ENCODE peak calls at places on chromosomes 3 and 15, in ten cellular contexts. P is T-helper 1 cell, X is midbrain, R is iPS-NIHi11, O is NCI-H345, T is GM12891, N is upper lobe of right lung, A is H1, Q is BE2C, W is amniotic stem cell. K is an unnamed sample.

GRCh38 chr3:195907730-195908438 is 467 bp downstream of the TNK2 start:
- DNase-seq in P (peak), X (peak), R (no peak), O (peak), T (no peak), N (peak), A (no peak), Q (peak), W (no peak), K (no peak)

GRCh38 chr3:136545664-136546266 is 206.4 kb downstream of the STAG1 start:
- DNase-seq in P (no peak), X (peak), R (no peak), O (no peak), T (no peak), N (no peak), A (no peak), Q (no peak), W (no peak), K (no peak)

GRCh38 chr3:116135462-116135861 is 309.8 kb downstream of the LSAMP start:
- DNase-seq in P (no peak), X (peak), R (peak), O (no peak), T (no peak), N (no peak), A (no peak), Q (peak), W (no peak), K (no peak)

GRCh38 chr3:71725279-71725991 is at the start of gene EIF4E3:
- DNase-seq in P (peak), X (peak), R (peak), O (peak), T (peak), N (peak), A (peak), Q (peak), W (no peak), K (peak)

GRCh38 chr15:68818088-68818670 is 2.5 kb downstream of the ANP32A start:
- DNase-seq in P (peak), X (peak), R (peak), O (peak), T (no peak), N (peak), A (peak), Q (peak), W (peak), K (peak)

GRCh38 chr3:58306662-58307286 is 454 bp downstream of the HTD2 start:
- DNase-seq in P (peak), X (no peak), R (peak), O (peak), T (peak), N (peak), A (peak), Q (peak), W (no peak), K (no peak)

GRCh38 chr3:130831716-130832400 is 62.0 kb upstream of the ATP2C1 start:
- DNase-seq in P (no peak), X (no peak), R (no peak), O (no peak), T (no peak), N (no peak), A (peak), Q (peak), W (no peak), K (no peak)

GRCh38 chr15:63763476-63764123 is 70.1 kb downstream of the HERC1 start:
- DNase-seq in P (no peak), X (no peak), R (no peak), O (no peak), T (peak), N (no peak), A (no peak), Q (no peak), W (no peak), K (no peak)

GRCh38 chr3:46677096-46677702 is 16.3 kb downstream of the ALS2CL start:
- DNase-seq in P (no peak), X (no peak), R (no peak), O (no peak), T (no peak), N (no peak), A (no peak), Q (no peak), W (no peak), K (no peak)

GRCh38 chr3:126941721-126942270 is 41.1 kb upstream of the PLXNA1 start:
- DNase-seq in P (no peak), X (no peak), R (no peak), O (no peak), T (no peak), N (peak), A (no peak), Q (no peak), W (no peak), K (no peak)

GRCh38 chr15:83656192-83656591 is 2.3 kb downstream of the ADAMTSL3 start:
- DNase-seq in P (no peak), X (no peak), R (no peak), O (no peak), T (no peak), N (no peak), A (no peak), Q (no peak), W (no peak), K (no peak)

GRCh38 chr15:20340931-20341661 is 200.5 kb downstream of the GOLGA6L6 start:
- DNase-seq in P (no peak), X (no peak), R (peak), O (no peak), T (no peak), N (peak), A (no peak), Q (peak), W (no peak), K (peak)

GRCh38 chr15:70033529-70034140 is 64.1 kb downstream of the TLE3 start:
- DNase-seq in P (no peak), X (no peak), R (no peak), O (peak), T (no peak), N (no peak), A (no peak), Q (peak), W (no peak), K (no peak)

GRCh38 chr3:17554078-17554477 is 188.4 kb downstream of the TBC1D5 start:
- DNase-seq in P (no peak), X (no peak), R (no peak), O (no peak), T (no peak), N (no peak), A (no peak), Q (no peak), W (no peak), K (no peak)

GRCh38 chr15:90075420-90076289 is 26.6 kb downstream of the IDH2 start:
- DNase-seq in P (no peak), X (no peak), R (peak), O (no peak), T (no peak), N (no peak), A (peak), Q (no peak), W (no peak), K (no peak)

GRCh38 chr3:178561239-178561638 is 25.0 kb downstream of the KCNMB2 start:
- DNase-seq in P (no peak), X (no peak), R (no peak), O (no peak), T (no peak), N (no peak), A (no peak), Q (no peak), W (no peak), K (no peak)

GRCh38 chr3:161263057-161263456 is 41.9 kb downstream of the NMD3 start:
- DNase-seq in P (no peak), X (no peak), R (no peak), O (no peak), T (no peak), N (no peak), A (no peak), Q (no peak), W (no peak), K (no peak)

GRCh38 chr15:31317980-31318342 is 8.7 kb upstream of the KLF13 start:
- DNase-seq in P (no peak), X (no peak), R (no peak), O (no peak), T (no peak), N (no peak), A (no peak), Q (no peak), W (no peak), K (no peak)

GRCh38 chr3:120435621-120436020 is 15.2 kb downstream of the FSTL1 start:
- DNase-seq in P (no peak), X (no peak), R (no peak), O (no peak), T (no peak), N (no peak), A (no peak), Q (no peak), W (no peak), K (no peak)

GRCh38 chr3:160078533-160078932 is 89.9 kb downstream of the IL12A start:
- DNase-seq in P (no peak), X (no peak), R (no peak), O (no peak), T (no peak), N (no peak), A (no peak), Q (no peak), W (no peak), K (no peak)

GRCh38 chr3:128112406-128112968 is 11.1 kb downstream of the RUVBL1 start:
- DNase-seq in P (peak), X (no peak), R (no peak), O (no peak), T (no peak), N (no peak), A (no peak), Q (peak), W (peak), K (no peak)

GRCh38 chr3:159151130-159151529 is 349.3 kb downstream of the MFSD1 start:
- DNase-seq in P (no peak), X (no peak), R (no peak), O (no peak), T (no peak), N (no peak), A (no peak), Q (no peak), W (no peak), K (no peak)

GRCh38 chr3:122577409-122578028 is at the start of gene PARP15:
- DNase-seq in P (peak), X (no peak), R (peak), O (no peak), T (no peak), N (peak), A (peak), Q (peak), W (no peak), K (no peak)

GRCh38 chr3:196149922-196150321 is 61.3 kb downstream of the ZDHHC19 start:
- DNase-seq in P (no peak), X (no peak), R (no peak), O (no peak), T (no peak), N (no peak), A (no peak), Q (no peak), W (no peak), K (no peak)

GRCh38 chr15:73368301-73369072 is at the start of gene HCN4:
- DNase-seq in P (no peak), X (no peak), R (peak), O (peak), T (no peak), N (no peak), A (peak), Q (no peak), W (no peak), K (peak)

GRCh38 chr3:125644036-125645025 is 49.0 kb upstream of the OSBPL11 start:
- DNase-seq in P (no peak), X (peak), R (no peak), O (no peak), T (no peak), N (peak), A (no peak), Q (no peak), W (no peak), K (no peak)

GRCh38 chr3:136498919-136499447 is 248.8 kb downstream of the PCCB start:
- DNase-seq in P (no peak), X (no peak), R (no peak), O (no peak), T (no peak), N (no peak), A (no peak), Q (no peak), W (no peak), K (no peak)

GRCh38 chr3:96022676-96023075 is 791.7 kb upstream of the EPHA6 start:
- DNase-seq in P (no peak), X (no peak), R (no peak), O (no peak), T (no peak), N (no peak), A (no peak), Q (no peak), W (no peak), K (no peak)

GRCh38 chr3:156359337-156359736 is 195.6 kb downstream of the SSR3 start:
- DNase-seq in P (no peak), X (no peak), R (no peak), O (no peak), T (no peak), N (no peak), A (no peak), Q (no peak), W (no peak), K (no peak)

GRCh38 chr3:178771511-178771910 is 235.3 kb downstream of the KCNMB2 start:
- DNase-seq in P (no peak), X (no peak), R (no peak), O (no peak), T (no peak), N (no peak), A (no peak), Q (no peak), W (no peak), K (no peak)

GRCh38 chr15:70829366-70830166 is 24.4 kb downstream of the LARP6 start:
- DNase-seq in P (no peak), X (no peak), R (no peak), O (no peak), T (no peak), N (no peak), A (no peak), Q (no peak), W (no peak), K (no peak)

GRCh38 chr3:42739401-42740158 is 33.5 kb downstream of the CCDC13 start:
- DNase-seq in P (no peak), X (peak), R (no peak), O (no peak), T (no peak), N (no peak), A (peak), Q (no peak), W (no peak), K (no peak)

GRCh38 chr3:2090095-2090494 is 8.6 kb upstream of the CNTN4 start:
- DNase-seq in P (no peak), X (no peak), R (no peak), O (no peak), T (no peak), N (no peak), A (no peak), Q (no peak), W (no peak), K (no peak)

GRCh38 chr15:57969355-57969754 is 96.2 kb downstream of the ALDH1A2 start:
- DNase-seq in P (no peak), X (no peak), R (no peak), O (peak), T (no peak), N (no peak), A (no peak), Q (peak), W (no peak), K (no peak)

GRCh38 chr3:169189486-169189885 is 474.0 kb downstream of the MECOM start:
- DNase-seq in P (no peak), X (no peak), R (no peak), O (no peak), T (no peak), N (no peak), A (no peak), Q (no peak), W (no peak), K (no peak)

GRCh38 chr3:12465151-12465795 is 19.0 kb upstream of the TSEN2 start:
- DNase-seq in P (no peak), X (no peak), R (no peak), O (no peak), T (no peak), N (no peak), A (no peak), Q (no peak), W (no peak), K (no peak)